ENCODE peak calls at places on chromosomes 1 and 21, in four cellular contexts. K is heart left ventricle, N is uterus, A is lower lobe of right lung. G is an unnamed sample. For H3K27me3, the result is how much of the 10 kb centered on the place peaks cover.

GRCh38 chr1:84853743-84854721 is 39.0 kb downstream of the LPAR3 start:
- DNase-seq in K (no peak), A (no peak), N (no peak), G (no peak)

GRCh38 chr1:81345110-81345509 is 455.6 kb upstream of the ADGRL2 start:
- DNase-seq in N (no peak), A (no peak), K (peak), G (no peak)

GRCh38 chr1:112803906-112804762 is 89.0 kb upstream of the PPM1J start:
- DNase-seq in K (peak), A (peak), N (peak), G (peak)

GRCh38 chr1:70024272-70024671 is 181.1 kb downstream of the LRRC40 start:
- DNase-seq in K (no peak), N (no peak), A (no peak), G (no peak)

GRCh38 chr1:207321790-207322530 is 482 bp downstream of the CD55 start:
- DNase-seq in K (no peak), N (no peak), A (no peak), G (peak)

GRCh38 chr21:32757804-32758203 is 13.8 kb downstream of the PAXBP1 start:
- DNase-seq in N (no peak), K (no peak), A (no peak), G (no peak)

GRCh38 chr1:34671887-34672286 is 83.0 kb upstream of the GJB5 start:
- DNase-seq in N (no peak), A (no peak), K (no peak), G (no peak)

GRCh38 chr1:28428012-28428411 is 58.5 kb downstream of the PHACTR4 start:
- DNase-seq in N (no peak), A (no peak), K (no peak), G (no peak)

GRCh38 chr1:26349196-26349885 is 4.6 kb downstream of the CRYBG2 start:
- DNase-seq in N (no peak), A (no peak), K (no peak), G (no peak)

GRCh38 chr21:26845750-26846035 is 484 bp upstream of the ADAMTS1 start:
- DNase-seq in A (no peak), N (no peak), K (no peak), G (no peak)

GRCh38 chr1:145962157-145963102 is 1.9 kb downstream of the ANKRD34A start:
- DNase-seq in N (peak), A (no peak), K (peak), G (peak)

GRCh38 chr1:1169429-1170214 is 4.1 kb upstream of the TTLL10 start:
- DNase-seq in A (peak), K (peak), N (no peak), G (no peak)

GRCh38 chr1:110150330-110151174 is at the start of gene SLC6A17:
- DNase-seq in K (no peak), A (no peak), N (no peak), G (peak)

GRCh38 chr1:80706526-80706925 is 1094.2 kb upstream of the ADGRL2 start:
- DNase-seq in N (no peak), A (no peak), K (no peak), G (no peak)

GRCh38 chr1:79059361-79059760 is 52.8 kb upstream of the ADGRL4 start:
- DNase-seq in N (no peak), K (no peak), A (no peak), G (no peak)

GRCh38 chr1:71028981-71029380 is 18.6 kb downstream of the PTGER3 start:
- DNase-seq in A (no peak), N (no peak), K (no peak), G (no peak)

GRCh38 chr1:207336559-207337467 is 15.3 kb downstream of the CD55 start:
- DNase-seq in N (no peak), K (no peak), A (no peak), G (no peak)

GRCh38 chr1:60898987-60899386 is 183.4 kb upstream of the NFIA start:
- DNase-seq in N (no peak), A (no peak), K (no peak), G (no peak)

GRCh38 chr1:119181236-119181635 is 40.8 kb upstream of the WARS2 start:
- DNase-seq in N (no peak), K (no peak), A (no peak), G (no peak)

GRCh38 chr1:200895801-200896570 is 1.3 kb downstream of the INAVA start:
- DNase-seq in K (no peak), A (no peak), N (no peak), G (no peak)

GRCh38 chr1:156668801-156669637 is 8.2 kb downstream of the NES start:
- DNase-seq in K (no peak), A (no peak), N (no peak), G (no peak)

GRCh38 chr21:27077501-27077900 is 110.6 kb upstream of the ADAMTS5 start:
- DNase-seq in N (peak), K (no peak), A (no peak), G (no peak)

GRCh38 chr1:206565973-206566372 is 46.3 kb downstream of the EIF2D start:
- DNase-seq in K (no peak), A (no peak), N (no peak), G (no peak)

GRCh38 chr1:18302788-18303413 is 177.8 kb upstream of the KLHDC7A start:
- DNase-seq in N (no peak), K (no peak), A (no peak), G (no peak)
- TF ChIP-seq CTCF in N (no peak), K (peak), A (peak), G (peak)

GRCh38 chr1:184825571-184825970 is 70.9 kb upstream of the EDEM3 start:
- DNase-seq in A (no peak), N (no peak), K (no peak), G (no peak)

GRCh38 chr1:184827600-184828368 is 73.1 kb upstream of the EDEM3 start:
- DNase-seq in K (no peak), N (no peak), A (no peak), G (no peak)

GRCh38 chr1:184824716-184825323 is 70.2 kb upstream of the EDEM3 start:
- DNase-seq in A (no peak), N (no peak), K (no peak), G (no peak)

GRCh38 chr1:184828369-184828717 is 73.7 kb upstream of the EDEM3 start:
- DNase-seq in A (no peak), N (no peak), K (no peak), G (no peak)

GRCh38 chr1:184826001-184826400 is 71.3 kb upstream of the EDEM3 start:
- DNase-seq in A (no peak), K (no peak), N (no peak), G (no peak)
- H3K27ac ChIP-seq in A (no peak), K (peak), N (peak), G (no peak)

DNA sequence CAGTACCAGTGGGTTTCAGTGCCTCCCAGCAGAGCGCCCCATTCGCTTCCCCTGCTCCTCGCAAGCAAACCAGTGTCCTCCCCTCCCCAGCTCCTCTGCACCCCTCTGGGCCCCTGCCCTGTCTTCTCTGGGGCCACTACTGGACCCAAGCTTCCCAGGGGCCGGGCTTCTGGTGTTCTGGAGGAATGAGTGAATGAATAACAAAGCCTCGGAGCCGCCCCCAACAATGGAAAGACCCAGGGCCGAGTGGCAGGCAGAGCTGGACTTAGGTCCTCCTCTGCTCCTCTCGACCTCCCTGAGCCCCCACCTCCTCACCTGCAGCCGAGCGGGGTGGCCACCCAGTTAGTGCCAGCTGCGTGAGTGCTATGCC is 37.6 kb downstream of the MATN1 start:
- DNase-seq in A (no peak), N (peak), K (no peak), G (peak)
- H3K27me3 ChIP-seq in A (half or more), N (under half), K (under half), G (under half)

DNA sequence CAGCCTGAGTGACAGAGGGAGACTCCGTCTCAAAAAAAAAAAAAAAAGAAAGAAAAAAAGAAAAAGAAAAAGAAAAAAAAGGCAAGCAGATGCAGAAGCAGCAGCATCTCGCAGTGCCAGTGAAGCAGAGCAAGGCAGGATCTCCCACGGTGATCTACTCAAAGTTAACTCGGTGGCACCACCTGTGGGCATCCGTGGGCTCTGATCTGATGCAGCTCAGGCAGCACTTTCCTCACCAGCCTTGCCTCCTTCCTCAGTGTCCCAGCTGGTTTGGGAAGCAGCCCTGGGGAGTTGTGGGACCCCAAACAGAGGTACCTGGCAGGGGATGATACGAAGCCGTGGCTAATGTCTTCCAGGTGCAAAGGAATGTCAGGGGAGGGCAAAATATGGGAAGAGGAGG is 104.3 kb upstream of the KRTAP19-8 start:
- DNase-seq in A (no peak), N (no peak), K (no peak), G (peak)
- TF ChIP-seq CTCF in A (no peak), N (no peak), K (no peak), G (peak)

DNA sequence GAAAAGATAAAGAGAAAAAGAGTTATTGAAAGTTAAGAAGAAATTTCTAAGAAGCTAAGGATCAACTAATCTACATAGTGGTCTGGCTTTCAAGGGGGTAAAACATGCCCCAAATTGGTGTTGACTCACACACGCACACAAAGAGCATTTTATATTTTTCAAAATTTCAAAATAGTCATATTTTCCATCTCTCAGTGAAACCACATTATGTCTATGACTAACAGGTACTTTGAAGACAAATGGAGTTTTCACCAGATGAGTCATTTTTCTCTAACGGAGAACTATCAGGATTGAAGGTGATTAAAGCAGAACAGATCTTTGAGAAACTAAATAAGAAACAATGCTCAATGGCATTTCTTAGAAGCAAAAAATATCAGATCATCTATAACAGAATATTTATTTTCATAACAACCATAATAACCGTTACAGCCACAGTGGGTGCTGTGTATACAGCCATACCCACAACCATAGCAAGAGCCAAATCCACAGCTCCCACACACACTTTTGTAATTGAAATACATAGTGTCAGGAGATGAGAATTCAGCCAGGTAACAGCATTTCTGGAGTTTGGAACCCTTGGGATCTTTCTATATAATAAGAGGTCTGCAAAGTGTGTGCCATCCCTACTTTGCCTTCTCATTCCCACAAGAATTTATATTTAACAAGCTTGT is at the start of gene KRTAP21-3:
- DNase-seq in N (no peak), K (no peak), A (no peak), G (no peak)
- H3K27ac ChIP-seq in N (no peak), K (no peak), A (no peak), G (no peak)

GRCh38 chr1:170126691-170127090 is 19.1 kb upstream of the NTMT2 start:
- DNase-seq in N (no peak), K (no peak), A (no peak), G (no peak)

GRCh38 chr1:170122366-170122765 is 23.4 kb upstream of the NTMT2 start:
- DNase-seq in A (no peak), N (no peak), K (no peak), G (no peak)

DNA sequence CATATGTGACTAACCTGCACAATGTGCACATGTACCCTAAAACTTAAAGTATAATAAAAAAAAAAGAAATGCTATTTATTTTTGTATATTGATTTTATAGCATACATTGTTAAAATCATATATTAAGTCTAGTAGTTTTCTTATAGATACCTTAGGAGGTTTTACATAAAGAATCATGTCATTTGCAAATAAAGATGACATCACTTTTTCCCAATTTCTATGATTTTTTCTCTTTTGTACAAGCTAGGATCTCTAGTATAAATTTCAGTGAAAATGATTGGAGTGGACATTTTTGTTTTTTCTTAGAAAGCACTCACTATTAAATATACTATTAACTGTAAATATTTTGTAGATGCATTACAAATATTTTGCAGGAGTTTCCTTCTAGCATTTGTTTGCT is 20.5 kb upstream of the NTMT2 start:
- DNase-seq in N (no peak), K (no peak), A (no peak), G (no peak)
- H3K27me3 ChIP-seq in N (under half), K (under half), A (under half), G (under half)

GRCh38 chr1:212608956-212609700 is 567 bp downstream of the ATF3 start:
- DNase-seq in K (peak), N (peak), A (peak), G (peak)
- TF ChIP-seq CTCF in K (peak), N (peak), A (peak), G (peak)

DNA sequence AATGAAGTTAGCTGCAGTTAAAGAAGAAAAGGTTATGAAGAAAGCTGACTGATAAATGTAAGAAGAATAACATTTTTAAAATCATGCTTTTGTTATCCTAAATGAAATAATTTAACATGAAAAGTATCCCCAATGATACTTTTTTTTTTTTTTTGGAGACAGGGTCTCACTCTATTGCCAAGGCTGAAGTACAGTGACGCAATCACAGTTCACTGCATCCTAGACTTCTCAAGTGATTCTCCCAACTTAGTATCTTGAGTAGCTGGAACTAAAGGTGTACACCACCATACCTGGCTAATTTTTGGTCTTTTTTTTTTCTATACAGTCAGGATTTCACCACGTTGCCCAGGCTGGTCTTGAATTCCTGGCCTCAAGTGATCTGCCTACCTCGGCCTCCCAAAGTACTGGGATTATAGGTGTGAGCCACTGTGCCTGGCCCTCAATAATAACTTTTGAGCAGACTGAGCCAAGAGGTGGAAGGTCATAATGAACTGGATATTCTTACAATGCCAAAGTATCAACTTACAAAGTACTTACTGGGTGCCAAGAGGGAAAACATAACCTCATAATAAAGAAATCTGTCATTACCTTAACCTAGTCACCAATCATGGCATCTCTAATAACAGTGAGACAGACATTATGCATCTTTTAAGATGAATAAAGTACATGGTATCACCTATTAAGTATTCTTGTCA is 94.5 kb downstream of the EVI5 start:
- DNase-seq in A (no peak), K (no peak), N (no peak), G (no peak)
- H3K27ac ChIP-seq in A (no peak), K (no peak), N (no peak), G (no peak)

GRCh38 chr1:3714284-3714741 is 37.9 kb upstream of the CCDC27 start:
- DNase-seq in K (no peak), A (no peak), N (no peak), G (peak)

GRCh38 chr1:3711780-3712451 is 40.3 kb upstream of the CCDC27 start:
- DNase-seq in K (no peak), N (no peak), A (no peak), G (no peak)

GRCh38 chr1:3711381-3711779 is 40.9 kb upstream of the CCDC27 start:
- DNase-seq in K (no peak), A (no peak), N (no peak), G (no peak)

GRCh38 chr1:3713840-3714239 is 38.4 kb upstream of the CCDC27 start:
- DNase-seq in A (no peak), K (no peak), N (no peak), G (no peak)

DNA sequence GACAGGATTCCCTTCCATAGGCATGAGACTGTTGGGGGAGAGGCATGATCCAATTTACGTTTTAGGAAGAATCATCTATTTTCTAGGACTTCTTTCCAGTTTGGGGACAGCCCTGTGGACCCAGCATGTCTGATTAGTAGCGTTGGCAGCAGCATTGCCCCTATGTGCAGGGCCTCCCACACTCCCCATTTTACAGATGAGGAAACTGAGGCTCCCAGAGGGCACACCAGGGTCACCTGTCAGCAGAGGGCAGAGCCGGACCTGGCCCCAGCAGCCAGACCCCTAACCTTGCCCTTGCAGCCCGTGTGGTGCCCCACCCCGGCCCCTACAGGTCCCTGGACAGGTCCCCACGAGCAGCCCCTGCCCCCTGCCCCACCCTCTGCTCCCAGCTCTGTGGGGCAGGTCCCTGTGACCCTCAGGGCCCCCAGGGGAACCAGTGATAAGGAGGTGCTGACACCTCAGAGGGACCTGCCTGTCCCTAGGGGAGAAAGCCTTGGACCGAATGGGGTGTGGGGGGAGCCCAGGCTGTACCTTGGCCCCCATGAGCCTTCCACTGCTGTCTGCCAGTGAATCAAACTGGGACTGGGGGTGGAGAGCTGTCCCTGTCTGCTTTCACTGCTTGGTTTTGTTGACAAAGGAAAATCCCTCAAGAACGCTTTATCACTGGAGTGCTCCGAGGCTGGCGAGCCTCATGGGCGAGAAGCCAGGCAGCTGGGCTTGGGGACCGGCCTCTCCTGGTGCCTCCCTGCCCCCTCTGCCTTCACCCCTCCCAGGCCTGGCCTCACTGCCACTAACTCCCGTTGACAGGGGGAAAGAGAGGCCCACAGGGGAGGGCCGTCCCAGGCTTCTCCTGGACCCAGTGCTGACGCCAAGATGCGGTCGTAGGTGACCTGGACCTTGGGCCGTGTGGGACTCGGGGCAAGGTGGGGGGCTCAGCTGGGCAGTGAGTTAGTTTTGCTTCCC is 39.4 kb upstream of the CCDC27 start:
- DNase-seq in A (no peak), N (no peak), K (peak), G (peak)
- H3K27me3 ChIP-seq in A (half or more), N (under half), K (half or more), G (under half)

G was measured in dorsolateral prefrontal cortex.